ENCODE peak calls at places on chromosomes 4 and X, in four cellular contexts. K, W, B and Q are unnamed samples.
A peak's percentile ranks its signal among the peaks of the same experiment; 100 is the strongest.

GRCh38 chr4:103482471-103482870 is 237.3 kb downstream of the TACR3 start:
- DNase-seq in K (no peak), W (no peak), B (no peak), Q (no peak)

GRCh38 chrX:39677987-39678840 is 419.5 kb downstream of the BCOR start:
- DNase-seq in K (no peak), W (no peak), B (peak; percentile 18), Q (no peak)

GRCh38 chr4:96652158-96652557 is 812.3 kb downstream of the PDHA2 start:
- DNase-seq in K (no peak), W (no peak), B (no peak), Q (no peak)

GRCh38 chr4:34939073-34939472 is 1305.2 kb downstream of the ARAP2 start:
- DNase-seq in K (no peak), W (no peak), B (no peak), Q (no peak)

GRCh38 chrX:119067023-119067739 is 5.6 kb upstream of the CT47C1 start:
- DNase-seq in K (no peak), W (peak; percentile 21), B (peak; percentile 56), Q (peak; percentile 67)

GRCh38 chr4:51843309-51844156 is 580 bp downstream of the DCUN1D4 start:
- DNase-seq in K (peak; percentile 68), W (no peak), B (peak; percentile 78), Q (peak; percentile 81)

GRCh38 chr4:173821851-173822250 is 291.8 kb upstream of the HAND2 start:
- DNase-seq in K (no peak), W (peak; percentile 22), B (no peak), Q (no peak)

GRCh38 chr4:2424581-2424980 is 5.8 kb downstream of the CFAP99 start:
- DNase-seq in K (no peak), W (no peak), B (peak; percentile 1), Q (no peak)

GRCh38 chr4:183101956-183102480 is 3.0 kb downstream of the WWC2 start:
- DNase-seq in K (no peak), W (no peak), B (no peak), Q (no peak)

GRCh38 chrX:62931625-62932024 is 419.5 kb downstream of the SPIN4 start:
- DNase-seq in K (no peak), W (no peak), B (no peak), Q (no peak)

GRCh38 chr4:73617256-73617655 is 3.0 kb downstream of the RASSF6 start:
- DNase-seq in K (no peak), W (no peak), B (no peak), Q (no peak)

GRCh38 chr4:40283968-40284367 is 51.2 kb upstream of the CHRNA9 start:
- DNase-seq in K (peak; percentile 94), W (no peak), B (no peak), Q (no peak)

GRCh38 chrX:1400731-1401471 is 9.0 kb upstream of the SLC25A6 start:
- DNase-seq in K (no peak), W (no peak), B (peak; percentile 26), Q (no peak)

GRCh38 chrX:112910418-112910817 is 69.8 kb upstream of the AMOT start:
- DNase-seq in K (no peak), W (no peak), B (no peak), Q (no peak)

GRCh38 chr4:113101669-113102068 is 52.2 kb downstream of the ANK2 start:
- DNase-seq in K (no peak), W (no peak), B (no peak), Q (no peak)

GRCh38 chr4:99657801-99658200 is at the start of gene C4orf54:
- DNase-seq in K (no peak), W (no peak), B (no peak), Q (no peak)

GRCh38 chr4:20532096-20532495 is 168.2 kb upstream of the PACRGL start:
- DNase-seq in K (no peak), W (no peak), B (no peak), Q (no peak)

GRCh38 chr4:168928875-168929274 is 81.2 kb downstream of the CBR4 start:
- DNase-seq in K (no peak), W (no peak), B (no peak), Q (no peak)

GRCh38 chr4:180060159-180060889 is 2182.9 kb upstream of the TENM3 start:
- DNase-seq in K (no peak), W (no peak), B (peak; percentile 39), Q (no peak)

GRCh38 chrX:7170903-7171302 is 22.9 kb upstream of the PUDP start:
- DNase-seq in K (peak; percentile 19), W (no peak), B (no peak), Q (peak; percentile 13)

GRCh38 chr4:95045429-95045828 is 287.7 kb downstream of the BMPR1B start:
- DNase-seq in K (no peak), W (no peak), B (no peak), Q (no peak)

DNA sequence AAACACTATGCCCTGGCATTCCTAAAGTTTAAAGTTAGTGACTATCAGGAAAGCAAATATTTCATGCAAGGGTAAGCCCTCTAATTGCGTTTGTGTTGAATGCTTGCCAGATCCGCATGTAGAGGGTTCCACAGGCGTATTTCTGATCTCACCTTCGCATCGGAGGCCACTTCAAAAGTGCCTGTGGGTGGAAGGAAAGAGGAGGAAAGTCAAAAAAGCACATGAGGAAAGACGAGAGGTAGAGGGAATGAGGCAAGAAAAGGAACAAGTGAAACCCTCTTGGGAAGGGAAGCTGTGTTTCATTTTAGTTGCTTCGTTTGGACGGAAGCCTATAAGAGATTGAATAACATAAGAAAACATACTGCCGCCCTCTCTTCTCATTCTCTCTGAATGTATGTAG is 628.8 kb downstream of the SPRY1 start:
- DNase-seq in K (no peak), W (no peak), B (no peak), Q (no peak)
- H3K4me3 ChIP-seq in K (no peak overlapping the region), W (no peak overlapping the region), B (no peak overlapping the region), Q (no peak overlapping the region)

GRCh38 chrX:50386520-50386919 is 84.1 kb downstream of the DGKK start:
- DNase-seq in K (no peak), W (no peak), B (no peak), Q (no peak)

DNA sequence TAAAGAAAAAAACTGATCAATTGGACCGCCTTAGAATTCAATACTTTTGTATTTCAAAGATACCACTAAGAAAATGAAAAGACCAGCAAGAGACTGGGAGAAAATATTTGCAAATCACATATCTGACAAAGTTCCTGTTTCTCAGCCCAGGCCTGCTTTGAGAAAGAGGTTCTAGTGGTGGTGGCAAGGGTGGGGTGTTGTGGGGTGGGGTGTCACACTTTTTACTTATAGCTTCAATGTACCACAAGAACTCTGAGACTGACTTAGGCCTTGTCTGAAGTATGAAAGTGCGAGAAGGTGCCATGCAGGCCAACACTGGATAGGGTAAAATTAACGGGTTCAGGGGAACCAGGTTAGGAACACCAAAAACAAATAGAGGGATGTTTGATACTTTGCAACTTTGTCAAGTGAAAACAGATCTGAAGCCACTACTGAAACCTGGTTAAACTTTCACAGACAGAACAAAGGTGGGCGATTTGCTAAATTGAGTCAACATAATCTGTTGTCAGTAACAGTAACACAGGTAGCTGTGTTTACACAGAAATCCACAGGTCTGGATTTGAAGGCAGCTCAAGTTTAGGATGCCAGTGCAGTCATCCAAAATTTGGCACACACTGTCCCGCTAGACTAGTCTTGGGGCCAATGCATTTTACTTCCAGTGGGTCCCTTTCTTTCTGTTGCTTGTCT is 88.8 kb downstream of the DGKK start:
- DNase-seq in K (no peak), W (no peak), B (no peak), Q (no peak)
- TF ChIP-seq CTCF in K (no peak), W (no peak), B (no peak), Q (no peak)

DNA sequence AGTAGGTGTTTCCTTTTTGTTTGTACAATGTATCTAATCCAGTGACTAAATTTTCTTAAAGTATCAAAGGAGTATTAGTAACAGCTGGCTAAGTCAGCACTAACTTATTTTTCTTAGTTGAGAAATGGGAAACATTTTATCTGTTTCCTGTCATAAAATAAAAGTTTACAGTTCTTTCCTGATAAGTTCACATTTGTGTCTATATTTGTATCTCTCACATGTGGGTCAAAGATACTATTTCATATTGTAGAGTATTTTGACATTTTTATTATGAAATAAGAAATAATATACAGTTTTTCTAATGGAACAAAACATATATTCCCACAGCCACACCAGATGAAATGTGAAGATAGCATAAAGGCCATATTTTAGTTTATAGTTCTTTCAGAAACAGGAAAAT is 90.4 kb downstream of the RAPGEF2 start:
- DNase-seq in K (no peak), W (no peak), B (no peak), Q (no peak)
- H3K4me3 ChIP-seq in K (no peak overlapping the region), W (no peak overlapping the region), B (no peak overlapping the region), Q (no peak overlapping the region)

GRCh38 chr4:108637856-108638255 is 12.5 kb upstream of the OSTC start:
- DNase-seq in K (no peak), W (no peak), B (no peak), Q (no peak)
- TF ChIP-seq CTCF in K (no peak), W (no peak), B (peak; percentile 14), Q (no peak)